ENCODE peak calls at places on chromosomes 7 and 10, in four cellular contexts. One of them, this sample, is unnamed.

GRCh38 chr10:114577133-114577532 is 80.9 kb downstream of the ABLIM1 start:
- DNase-seq in GM12878: no peak
- DNase-seq in HepG2: no peak
- DNase-seq in K562: no peak
- DNase-seq in this sample: peak

GRCh38 chr10:43703286-43703685 is 54.6 kb upstream of the ZNF32 start:
- DNase-seq in GM12878: no peak
- DNase-seq in HepG2: no peak
- DNase-seq in K562: no peak
- DNase-seq in this sample: no peak

GRCh38 chr10:100364735-100365391 is 17.8 kb downstream of the SCD start:
- DNase-seq in GM12878: no peak
- DNase-seq in K562: no peak
- DNase-seq in HepG2: peak
- DNase-seq in this sample: peak

GRCh38 chr10:63229192-63229591 is 96.1 kb downstream of the NRBF2 start:
- DNase-seq in HepG2: no peak
- DNase-seq in GM12878: no peak
- DNase-seq in K562: no peak
- DNase-seq in this sample: no peak

GRCh38 chr10:18144928-18145327 is 4.7 kb downstream of the CACNB2 start:
- DNase-seq in HepG2: no peak
- DNase-seq in K562: no peak
- DNase-seq in GM12878: no peak
- DNase-seq in this sample: no peak

GRCh38 chr10:114045738-114046458 is 2.2 kb downstream of the ADRB1 start:
- DNase-seq in HepG2: no peak
- DNase-seq in GM12878: no peak
- DNase-seq in K562: no peak
- DNase-seq in this sample: no peak

GRCh38 chr10:43892062-43892765 is 243.5 kb upstream of the ZNF32 start:
- DNase-seq in GM12878: no peak
- DNase-seq in K562: no peak
- DNase-seq in HepG2: no peak
- DNase-seq in this sample: no peak

GRCh38 chr10:128277267-128277666 is 151.0 kb upstream of the MKI67 start:
- DNase-seq in GM12878: no peak
- DNase-seq in K562: no peak
- DNase-seq in HepG2: no peak
- DNase-seq in this sample: no peak

GRCh38 chr10:84541289-84541637 is 212.9 kb downstream of the CCSER2 start:
- DNase-seq in HepG2: peak
- DNase-seq in K562: peak
- DNase-seq in GM12878: no peak
- DNase-seq in this sample: no peak
- TF ChIP-seq JUNB in HepG2: no peak
- TF ChIP-seq JUNB in K562: no peak
- TF ChIP-seq JUNB in GM12878: no peak
- TF ChIP-seq JUNB in this sample: no peak

GRCh38 chr10:48609441-48609840 is 4.6 kb upstream of the ARHGAP22 start:
- DNase-seq in GM12878: no peak
- DNase-seq in HepG2: no peak
- DNase-seq in K562: no peak
- DNase-seq in this sample: no peak
- TF ChIP-seq RAD21 in GM12878: no peak
- TF ChIP-seq RAD21 in HepG2: no peak
- TF ChIP-seq RAD21 in K562: no peak
- TF ChIP-seq RAD21 in this sample: no peak

GRCh38 chr7:131031100-131031868 is 296.4 kb upstream of the MKLN1 start:
- DNase-seq in HepG2: no peak
- DNase-seq in K562: no peak
- DNase-seq in GM12878: peak
- DNase-seq in this sample: no peak
- TF ChIP-seq JUNB in HepG2: no peak
- TF ChIP-seq JUNB in K562: no peak
- TF ChIP-seq JUNB in GM12878: peak
- TF ChIP-seq JUNB in this sample: no peak

GRCh38 chr7:41787951-41788350 is 85.1 kb upstream of the INHBA start:
- DNase-seq in HepG2: no peak
- DNase-seq in GM12878: no peak
- DNase-seq in K562: no peak
- DNase-seq in this sample: no peak

GRCh38 chr7:41796331-41796730 is 93.4 kb upstream of the INHBA start:
- DNase-seq in HepG2: no peak
- DNase-seq in K562: no peak
- DNase-seq in GM12878: no peak
- DNase-seq in this sample: no peak

GRCh38 chr7:41793556-41793955 is 90.7 kb upstream of the INHBA start:
- DNase-seq in GM12878: no peak
- DNase-seq in K562: no peak
- DNase-seq in HepG2: no peak
- DNase-seq in this sample: no peak

GRCh38 chr7:41788556-41788955 is 85.7 kb upstream of the INHBA start:
- DNase-seq in K562: no peak
- DNase-seq in HepG2: no peak
- DNase-seq in GM12878: no peak
- DNase-seq in this sample: no peak

GRCh38 chr7:41792099-41792498 is 89.2 kb upstream of the INHBA start:
- DNase-seq in HepG2: no peak
- DNase-seq in GM12878: no peak
- DNase-seq in K562: no peak
- DNase-seq in this sample: peak
- TF ChIP-seq RAD21 in HepG2: no peak
- TF ChIP-seq RAD21 in GM12878: no peak
- TF ChIP-seq RAD21 in K562: no peak
- TF ChIP-seq RAD21 in this sample: no peak

GRCh38 chr10:119211625-119212441 is 4.5 kb downstream of the GRK5 start:
- DNase-seq in GM12878: no peak
- DNase-seq in HepG2: no peak
- DNase-seq in K562: no peak
- DNase-seq in this sample: no peak
- TF ChIP-seq JUNB in GM12878: no peak
- TF ChIP-seq JUNB in HepG2: no peak
- TF ChIP-seq JUNB in K562: no peak
- TF ChIP-seq JUNB in this sample: no peak